ENCODE peak calls at places on chromosomes 1 and 21, in four cellular contexts. F, E, G and M are unnamed samples.

GRCh38 chr1:81377406-81377805 is 423.3 kb upstream of the ADGRL2 start:
- DNase-seq in E (no peak), G (no peak), F (no peak), M (no peak)

GRCh38 chr1:204408074-204408507 is 3.5 kb downstream of the PPP1R15B start:
- DNase-seq in G (no peak), F (no peak), E (peak; percentile 59), M (no peak)

GRCh38 chr1:109655624-109656519 is at the start of gene GSTM4:
- DNase-seq in E (peak; percentile 52), G (peak; percentile 51), F (peak; percentile 91), M (peak; percentile 86)

GRCh38 chr1:2046225-2046917 is 3.8 kb upstream of the PRKCZ start:
- DNase-seq in F (peak; percentile 88), G (peak; percentile 61), E (peak; percentile 43), M (peak; percentile 61)

GRCh38 chr1:29835486-29836273 is 599.4 kb downstream of the PTPRU start:
- DNase-seq in G (no peak), F (no peak), E (no peak), M (no peak)

GRCh38 chr1:18998016-18998724 is 41.7 kb upstream of the IFFO2 start:
- DNase-seq in G (no peak), F (no peak), E (peak; percentile 93), M (no peak)

GRCh38 chr1:220691039-220691684 is 999 bp downstream of the C1orf115 start:
- DNase-seq in G (no peak), E (no peak), F (no peak), M (no peak)

GRCh38 chr1:213154056-213154677 is 103.1 kb downstream of the RPS6KC1 start:
- DNase-seq in G (no peak), F (no peak), E (no peak), M (no peak)

GRCh38 chr1:36561365-36561731 is 78.6 kb upstream of the CSF3R start:
- DNase-seq in F (no peak), G (no peak), E (no peak), M (no peak)

GRCh38 chr1:64826991-64827390 is 82.1 kb downstream of the RAVER2 start:
- DNase-seq in F (no peak), G (no peak), E (no peak), M (no peak)

GRCh38 chr1:226733876-226734414 is 5.1 kb downstream of the ITPKB start:
- DNase-seq in G (no peak), E (no peak), F (no peak), M (no peak)

GRCh38 chr1:41347276-41347675 is 14.0 kb upstream of the FOXO6 start:
- DNase-seq in G (no peak), E (no peak), F (no peak), M (no peak)

GRCh38 chr21:15221799-15222386 is 157.1 kb upstream of the NRIP1 start:
- DNase-seq in G (peak; percentile 50), E (peak; percentile 87), F (peak; percentile 58), M (no peak)

GRCh38 chr1:20981903-20982695 is 194.6 kb downstream of the EIF4G3 start:
- DNase-seq in F (no peak), G (no peak), E (no peak), M (no peak)

GRCh38 chr1:159211331-159212136 is 6.9 kb downstream of the ACKR1 start:
- DNase-seq in F (peak; percentile 68), G (peak; percentile 19), E (peak; percentile 42), M (no peak)

GRCh38 chr1:113057006-113057405 is 16.0 kb upstream of the LRIG2 start:
- DNase-seq in E (no peak), F (peak; percentile 53), G (no peak), M (no peak)

GRCh38 chr1:206445116-206445515 is 25.2 kb upstream of the IKBKE start:
- DNase-seq in G (no peak), F (no peak), E (no peak), M (no peak)

GRCh38 chr21:39217356-39218081 is 34.3 kb upstream of the PSMG1 start:
- DNase-seq in G (no peak), E (no peak), F (no peak), M (no peak)

GRCh38 chr1:14552246-14552970 is 46.1 kb upstream of the KAZN start:
- DNase-seq in E (no peak), G (no peak), F (no peak), M (no peak)

GRCh38 chr1:61182049-61182448 is 99.7 kb downstream of the NFIA start:
- DNase-seq in F (no peak), G (no peak), E (peak; percentile 15), M (no peak)

GRCh38 chr1:116918714-116919357 is 9.1 kb downstream of the PTGFRN start:
- DNase-seq in G (no peak), E (peak; percentile 86), F (no peak), M (no peak)

GRCh38 chr1:177744906-177745305 is 225.0 kb downstream of the SEC16B start:
- DNase-seq in E (no peak), G (no peak), F (no peak), M (no peak)

GRCh38 chr1:9835758-9836631 is 12.2 kb upstream of the CLSTN1 start:
- DNase-seq in G (no peak), E (peak; percentile 90), F (peak; percentile 75), M (no peak)

GRCh38 chr1:210233495-210234253 is 1.1 kb downstream of the SERTAD4 start:
- DNase-seq in E (peak; percentile 73), G (peak; percentile 59), F (peak; percentile 61), M (no peak)

GRCh38 chr1:41626616-41627375 is 142.3 kb upstream of the EDN2 start:
- DNase-seq in F (no peak), E (peak; percentile 77), G (peak; percentile 85), M (no peak)